ENCODE peak calls at places on chromosome 1, in eight cellular contexts. One of them, this sample, is unnamed.
A peak's percentile ranks its signal among the peaks of the same experiment; 100 is the strongest.

GRCh38 chr1:180515857-180516388 is 13.5 kb upstream of the ACBD6 start:
- DNase-seq in left ventricle myocardium inferior: peak; percentile 41
- DNase-seq in Peyer's patch: peak; percentile 52
- DNase-seq in mesenchymal stem cell: peak; percentile 87
- DNase-seq in pancreas: no peak
- DNase-seq in mucosa of descending colon: peak; percentile 42
- DNase-seq in coronary artery: no peak
- DNase-seq in astrocyte of the spinal cord: peak; percentile 90
- DNase-seq in this sample: peak; percentile 83

GRCh38 chr1:196609114-196609737 is 986 bp upstream of the KCNT2 start:
- DNase-seq in left ventricle myocardium inferior: no peak
- DNase-seq in Peyer's patch: no peak
- DNase-seq in mesenchymal stem cell: no peak
- DNase-seq in pancreas: peak; percentile 18
- DNase-seq in mucosa of descending colon: no peak
- DNase-seq in coronary artery: no peak
- DNase-seq in astrocyte of the spinal cord: peak; percentile 49
- DNase-seq in this sample: peak; percentile 8

GRCh38 chr1:27999055-27999454 is 39.3 kb downstream of the XKR8 start:
- DNase-seq in left ventricle myocardium inferior: no peak
- DNase-seq in Peyer's patch: no peak
- DNase-seq in mesenchymal stem cell: no peak
- DNase-seq in pancreas: no peak
- DNase-seq in mucosa of descending colon: no peak
- DNase-seq in coronary artery: no peak
- DNase-seq in astrocyte of the spinal cord: no peak
- DNase-seq in this sample: no peak

GRCh38 chr1:19811206-19811851 is 3.8 kb downstream of the RNF186 start:
- DNase-seq in left ventricle myocardium inferior: peak; percentile 29
- DNase-seq in Peyer's patch: peak; percentile 36
- DNase-seq in mesenchymal stem cell: peak; percentile 44
- DNase-seq in pancreas: peak; percentile 79
- DNase-seq in mucosa of descending colon: peak; percentile 73
- DNase-seq in coronary artery: no peak
- DNase-seq in astrocyte of the spinal cord: peak; percentile 42
- DNase-seq in this sample: peak; percentile 48

GRCh38 chr1:210302501-210302900 is 26.2 kb upstream of the HHAT start:
- DNase-seq in left ventricle myocardium inferior: peak; percentile 22
- DNase-seq in Peyer's patch: no peak
- DNase-seq in mesenchymal stem cell: no peak
- DNase-seq in pancreas: no peak
- DNase-seq in mucosa of descending colon: no peak
- DNase-seq in coronary artery: no peak
- DNase-seq in astrocyte of the spinal cord: no peak
- DNase-seq in this sample: no peak

GRCh38 chr1:245168090-245168489 is 13.3 kb downstream of the KIF26B start:
- DNase-seq in left ventricle myocardium inferior: peak; percentile 42
- DNase-seq in Peyer's patch: no peak
- DNase-seq in mesenchymal stem cell: no peak
- DNase-seq in pancreas: no peak
- DNase-seq in mucosa of descending colon: peak; percentile 37
- DNase-seq in coronary artery: no peak
- DNase-seq in astrocyte of the spinal cord: no peak
- DNase-seq in this sample: no peak

GRCh38 chr1:53686371-53687267 is 52.3 kb downstream of the GLIS1 start:
- DNase-seq in left ventricle myocardium inferior: no peak
- DNase-seq in Peyer's patch: no peak
- DNase-seq in mesenchymal stem cell: peak; percentile 26
- DNase-seq in pancreas: no peak
- DNase-seq in mucosa of descending colon: no peak
- DNase-seq in coronary artery: no peak
- DNase-seq in astrocyte of the spinal cord: peak; percentile 40
- DNase-seq in this sample: no peak

GRCh38 chr1:41559331-41559730 is 74.8 kb upstream of the EDN2 start:
- DNase-seq in left ventricle myocardium inferior: no peak
- DNase-seq in Peyer's patch: no peak
- DNase-seq in mesenchymal stem cell: no peak
- DNase-seq in pancreas: no peak
- DNase-seq in mucosa of descending colon: no peak
- DNase-seq in coronary artery: no peak
- DNase-seq in astrocyte of the spinal cord: no peak
- DNase-seq in this sample: no peak

GRCh38 chr1:89518116-89518780 is 6.4 kb upstream of the LRRC8B start:
- DNase-seq in left ventricle myocardium inferior: no peak
- DNase-seq in Peyer's patch: no peak
- DNase-seq in mesenchymal stem cell: peak; percentile 24
- DNase-seq in pancreas: no peak
- DNase-seq in mucosa of descending colon: no peak
- DNase-seq in coronary artery: no peak
- DNase-seq in astrocyte of the spinal cord: peak; percentile 24
- DNase-seq in this sample: no peak

GRCh38 chr1:9198538-9199361 is 35.8 kb upstream of the H6PD start:
- DNase-seq in left ventricle myocardium inferior: no peak
- DNase-seq in Peyer's patch: no peak
- DNase-seq in mesenchymal stem cell: peak; percentile 78
- DNase-seq in pancreas: no peak
- DNase-seq in mucosa of descending colon: no peak
- DNase-seq in coronary artery: no peak
- DNase-seq in astrocyte of the spinal cord: peak; percentile 50
- DNase-seq in this sample: peak; percentile 66

GRCh38 chr1:22048351-22049192 is 3.9 kb upstream of the CDC42 start:
- DNase-seq in left ventricle myocardium inferior: no peak
- DNase-seq in Peyer's patch: no peak
- DNase-seq in mesenchymal stem cell: peak; percentile 40
- DNase-seq in pancreas: no peak
- DNase-seq in mucosa of descending colon: no peak
- DNase-seq in coronary artery: no peak
- DNase-seq in astrocyte of the spinal cord: no peak
- DNase-seq in this sample: peak; percentile 31

GRCh38 chr1:174324939-174325338 is 122.8 kb upstream of the GPR52 start:
- DNase-seq in left ventricle myocardium inferior: no peak
- DNase-seq in Peyer's patch: no peak
- DNase-seq in mesenchymal stem cell: no peak
- DNase-seq in pancreas: no peak
- DNase-seq in mucosa of descending colon: no peak
- DNase-seq in coronary artery: no peak
- DNase-seq in astrocyte of the spinal cord: no peak
- DNase-seq in this sample: no peak

GRCh38 chr1:11984121-11984520 is 3.9 kb downstream of the MFN2 start:
- DNase-seq in left ventricle myocardium inferior: no peak
- DNase-seq in Peyer's patch: no peak
- DNase-seq in mesenchymal stem cell: no peak
- DNase-seq in pancreas: no peak
- DNase-seq in mucosa of descending colon: no peak
- DNase-seq in coronary artery: no peak
- DNase-seq in astrocyte of the spinal cord: no peak
- DNase-seq in this sample: peak; percentile 71
- H3K4me3 ChIP-seq in left ventricle myocardium inferior: peak overlapping the region; percentile 91
- H3K4me3 ChIP-seq in Peyer's patch: no peak overlapping the region
- H3K4me3 ChIP-seq in mesenchymal stem cell: no peak overlapping the region
- H3K4me3 ChIP-seq in pancreas: no peak overlapping the region
- H3K4me3 ChIP-seq in mucosa of descending colon: no peak overlapping the region
- H3K4me3 ChIP-seq in coronary artery: no peak overlapping the region
- H3K4me3 ChIP-seq in astrocyte of the spinal cord: no peak overlapping the region
- H3K4me3 ChIP-seq in this sample: no peak overlapping the region

GRCh38 chr1:223707270-223708000 is 4.9 kb upstream of the CAPN2 start:
- DNase-seq in left ventricle myocardium inferior: peak; percentile 50
- DNase-seq in Peyer's patch: no peak
- DNase-seq in mesenchymal stem cell: peak; percentile 100
- DNase-seq in pancreas: no peak
- DNase-seq in mucosa of descending colon: peak; percentile 74
- DNase-seq in coronary artery: peak; percentile 91
- DNase-seq in astrocyte of the spinal cord: peak; percentile 98
- DNase-seq in this sample: peak; percentile 99

GRCh38 chr1:223708651-223709268 is 3.6 kb upstream of the CAPN2 start:
- DNase-seq in left ventricle myocardium inferior: no peak
- DNase-seq in Peyer's patch: no peak
- DNase-seq in mesenchymal stem cell: no peak
- DNase-seq in pancreas: no peak
- DNase-seq in mucosa of descending colon: no peak
- DNase-seq in coronary artery: no peak
- DNase-seq in astrocyte of the spinal cord: no peak
- DNase-seq in this sample: no peak

GRCh38 chr1:223708001-223708359 is 4.4 kb upstream of the CAPN2 start:
- DNase-seq in left ventricle myocardium inferior: no peak
- DNase-seq in Peyer's patch: no peak
- DNase-seq in mesenchymal stem cell: no peak
- DNase-seq in pancreas: no peak
- DNase-seq in mucosa of descending colon: no peak
- DNase-seq in coronary artery: no peak
- DNase-seq in astrocyte of the spinal cord: no peak
- DNase-seq in this sample: no peak

GRCh38 chr1:223704921-223705878 is 7.1 kb upstream of the CAPN2 start:
- DNase-seq in left ventricle myocardium inferior: no peak
- DNase-seq in Peyer's patch: no peak
- DNase-seq in mesenchymal stem cell: peak; percentile 47
- DNase-seq in pancreas: no peak
- DNase-seq in mucosa of descending colon: no peak
- DNase-seq in coronary artery: no peak
- DNase-seq in astrocyte of the spinal cord: peak; percentile 84
- DNase-seq in this sample: peak; percentile 45

DNA sequence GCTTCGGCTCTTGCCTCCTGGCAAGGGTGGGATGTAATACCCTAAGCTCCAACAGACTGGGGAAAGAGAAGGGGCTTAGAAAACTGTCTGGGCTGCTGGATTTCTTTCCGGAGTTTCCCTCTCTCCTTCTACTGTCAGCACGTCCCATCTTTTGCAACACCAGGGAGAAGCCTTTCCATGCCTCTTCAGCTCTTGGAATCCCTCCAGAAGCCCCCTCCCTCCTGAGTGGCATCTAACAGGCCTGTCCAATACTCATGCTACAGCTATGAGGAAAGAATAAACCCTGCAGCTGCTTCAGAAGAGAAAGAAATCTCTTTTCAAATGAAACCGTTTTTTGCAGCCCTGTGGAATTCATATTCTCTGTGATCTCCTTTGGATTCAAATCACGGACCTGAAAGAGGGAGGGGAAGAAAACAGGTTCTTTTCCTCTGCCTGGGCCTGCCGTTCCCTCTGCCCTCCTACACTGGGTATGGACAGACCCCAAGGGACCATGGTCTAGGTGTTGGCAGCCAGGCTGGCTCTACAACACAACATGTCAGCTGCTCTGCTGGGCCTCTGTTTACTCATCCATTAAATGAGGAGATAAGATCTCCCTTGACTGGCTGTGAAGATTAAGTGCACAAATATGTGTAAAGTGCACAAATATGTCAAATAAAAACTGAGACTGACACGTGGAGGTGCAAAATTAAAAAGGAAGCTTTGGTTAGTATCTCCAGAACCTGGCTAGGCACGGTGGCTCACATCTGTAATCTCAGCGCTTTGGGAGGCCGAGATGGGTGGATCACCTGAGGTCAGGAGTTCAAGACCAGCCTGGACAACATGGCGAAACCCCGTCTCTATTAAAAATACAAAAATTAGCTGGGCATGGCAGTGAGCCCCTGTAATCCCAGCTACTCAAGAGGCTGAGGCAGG is 6.0 kb upstream of the CAPN2 start:
- DNase-seq in left ventricle myocardium inferior: no peak
- DNase-seq in Peyer's patch: no peak
- DNase-seq in mesenchymal stem cell: peak; percentile 98
- DNase-seq in pancreas: no peak
- DNase-seq in mucosa of descending colon: no peak
- DNase-seq in coronary artery: no peak
- DNase-seq in astrocyte of the spinal cord: peak; percentile 88
- DNase-seq in this sample: peak; percentile 96
- H3K4me3 ChIP-seq in left ventricle myocardium inferior: no peak overlapping the region
- H3K4me3 ChIP-seq in Peyer's patch: no peak overlapping the region
- H3K4me3 ChIP-seq in mesenchymal stem cell: no peak overlapping the region
- H3K4me3 ChIP-seq in pancreas: no peak overlapping the region
- H3K4me3 ChIP-seq in mucosa of descending colon: no peak overlapping the region
- H3K4me3 ChIP-seq in coronary artery: no peak overlapping the region
- H3K4me3 ChIP-seq in astrocyte of the spinal cord: no peak overlapping the region
- H3K4me3 ChIP-seq in this sample: peak overlapping the region; percentile 23

GRCh38 chr1:205749094-205749825 is 722 bp downstream of the NUCKS1 start:
- DNase-seq in left ventricle myocardium inferior: peak; percentile 96
- DNase-seq in Peyer's patch: peak; percentile 92
- DNase-seq in mesenchymal stem cell: peak; percentile 98
- DNase-seq in pancreas: peak; percentile 97
- DNase-seq in mucosa of descending colon: peak; percentile 98
- DNase-seq in coronary artery: peak; percentile 96
- DNase-seq in astrocyte of the spinal cord: peak; percentile 98
- DNase-seq in this sample: peak; percentile 97

GRCh38 chr1:205748398-205749093 is 1.4 kb downstream of the NUCKS1 start:
- DNase-seq in left ventricle myocardium inferior: no peak
- DNase-seq in Peyer's patch: no peak
- DNase-seq in mesenchymal stem cell: peak; percentile 79
- DNase-seq in pancreas: no peak
- DNase-seq in mucosa of descending colon: no peak
- DNase-seq in coronary artery: no peak
- DNase-seq in astrocyte of the spinal cord: peak; percentile 54
- DNase-seq in this sample: peak; percentile 85

GRCh38 chr1:205743977-205744376 is 6.0 kb downstream of the NUCKS1 start:
- DNase-seq in left ventricle myocardium inferior: no peak
- DNase-seq in Peyer's patch: no peak
- DNase-seq in mesenchymal stem cell: no peak
- DNase-seq in pancreas: no peak
- DNase-seq in mucosa of descending colon: no peak
- DNase-seq in coronary artery: no peak
- DNase-seq in astrocyte of the spinal cord: no peak
- DNase-seq in this sample: no peak

GRCh38 chr1:205744403-205744802 is 5.6 kb downstream of the NUCKS1 start:
- DNase-seq in left ventricle myocardium inferior: no peak
- DNase-seq in Peyer's patch: no peak
- DNase-seq in mesenchymal stem cell: no peak
- DNase-seq in pancreas: no peak
- DNase-seq in mucosa of descending colon: no peak
- DNase-seq in coronary artery: no peak
- DNase-seq in astrocyte of the spinal cord: no peak
- DNase-seq in this sample: no peak

DNA sequence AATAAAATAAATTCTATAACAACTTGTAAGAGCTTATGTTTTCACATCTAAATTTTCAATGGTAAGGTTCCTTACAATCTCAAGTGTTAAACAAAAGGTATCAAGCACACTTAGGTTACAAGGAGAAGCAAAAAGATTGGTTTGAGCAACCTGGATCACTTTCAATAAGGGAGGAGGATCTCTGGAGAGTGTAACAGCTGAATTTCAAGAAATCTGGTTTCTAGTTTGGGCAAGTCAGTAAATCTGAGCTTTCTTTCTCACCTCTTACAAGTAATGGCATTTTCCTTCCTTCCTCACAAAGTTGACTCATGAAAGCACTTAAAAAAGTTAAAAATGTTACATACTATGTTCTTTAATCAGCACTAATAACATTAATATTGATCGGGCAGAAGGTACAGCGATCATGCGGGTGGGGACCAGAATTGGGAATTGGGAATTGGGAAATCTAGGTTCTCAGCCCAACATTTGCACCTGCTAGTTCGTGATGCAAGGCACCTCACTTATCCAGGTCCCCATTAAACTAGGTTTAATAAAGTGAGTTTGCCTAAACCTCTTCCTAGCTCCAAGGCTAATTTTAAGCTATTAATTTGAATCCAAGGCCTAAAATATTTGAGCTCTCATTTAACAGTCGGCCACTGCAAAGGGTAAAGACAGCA is 3.1 kb downstream of the NUCKS1 start:
- DNase-seq in left ventricle myocardium inferior: no peak
- DNase-seq in Peyer's patch: no peak
- DNase-seq in mesenchymal stem cell: no peak
- DNase-seq in pancreas: no peak
- DNase-seq in mucosa of descending colon: no peak
- DNase-seq in coronary artery: no peak
- DNase-seq in astrocyte of the spinal cord: no peak
- DNase-seq in this sample: peak; percentile 21
- H3K4me3 ChIP-seq in left ventricle myocardium inferior: peak overlapping the region; percentile 82
- H3K4me3 ChIP-seq in Peyer's patch: no peak overlapping the region
- H3K4me3 ChIP-seq in mesenchymal stem cell: no peak overlapping the region
- H3K4me3 ChIP-seq in pancreas: no peak overlapping the region
- H3K4me3 ChIP-seq in mucosa of descending colon: no peak overlapping the region
- H3K4me3 ChIP-seq in coronary artery: peak overlapping the region; percentile 13
- H3K4me3 ChIP-seq in astrocyte of the spinal cord: no peak overlapping the region
- H3K4me3 ChIP-seq in this sample: peak overlapping the region; percentile 67

GRCh38 chr1:202184750-202185460 is 8.7 kb upstream of the LGR6 start:
- DNase-seq in left ventricle myocardium inferior: peak; percentile 76
- DNase-seq in Peyer's patch: peak; percentile 75
- DNase-seq in mesenchymal stem cell: peak; percentile 91
- DNase-seq in pancreas: peak; percentile 89
- DNase-seq in mucosa of descending colon: peak; percentile 86
- DNase-seq in coronary artery: no peak
- DNase-seq in astrocyte of the spinal cord: peak; percentile 80
- DNase-seq in this sample: peak; percentile 79
- H3K4me3 ChIP-seq in left ventricle myocardium inferior: no peak overlapping the region
- H3K4me3 ChIP-seq in Peyer's patch: no peak overlapping the region
- H3K4me3 ChIP-seq in mesenchymal stem cell: no peak overlapping the region
- H3K4me3 ChIP-seq in pancreas: no peak overlapping the region
- H3K4me3 ChIP-seq in mucosa of descending colon: no peak overlapping the region
- H3K4me3 ChIP-seq in coronary artery: peak overlapping the region; percentile 27
- H3K4me3 ChIP-seq in astrocyte of the spinal cord: no peak overlapping the region
- H3K4me3 ChIP-seq in this sample: no peak overlapping the region